ENCODE peak calls at places on chromosomes 2 and 18, in six cellular contexts. L is vagina, Y is heart left ventricle, D is body of pancreas, W is transverse colon, R is breast epithelium. M is an unnamed sample.

GRCh38 chr2:173648816-173649215 is 294.1 kb downstream of the CDCA7 start:
- DNase-seq in L (no peak), Y (no peak), D (no peak), W (no peak), R (no peak), M (no peak)

GRCh38 chr18:24600076-24600654 is 139.7 kb downstream of the HRH4 start:
- DNase-seq in L (no peak), Y (no peak), D (no peak), W (no peak), R (no peak), M (no peak)

GRCh38 chr2:155256803-155257202 is 558.3 kb downstream of the KCNJ3 start:
- DNase-seq in L (no peak), Y (no peak), D (no peak), W (no peak), R (no peak), M (no peak)

GRCh38 chr2:86078801-86079545 is 26.7 kb downstream of the POLR1A start:
- DNase-seq in L (no peak), Y (no peak), D (peak), W (peak), R (no peak), M (no peak)

GRCh38 chr2:230712443-230713330 is at the start of gene CAB39:
- DNase-seq in L (no peak), Y (peak), D (peak), W (peak), R (peak), M (peak)

GRCh38 chr2:239245107-239245506 is 155.7 kb downstream of the HDAC4 start:
- DNase-seq in L (no peak), Y (no peak), D (no peak), W (no peak), R (no peak), M (no peak)

GRCh38 chr18:66046025-66046602 is 295.3 kb downstream of the CDH7 start:
- DNase-seq in L (no peak), Y (no peak), D (peak), W (no peak), R (no peak), M (no peak)

GRCh38 chr2:42028571-42029148 is 19.2 kb upstream of the PKDCC start:
- DNase-seq in L (no peak), Y (no peak), D (no peak), W (no peak), R (no peak), M (no peak)

GRCh38 chr2:5618271-5618670 is 73.9 kb upstream of the SOX11 start:
- DNase-seq in L (no peak), Y (no peak), D (no peak), W (no peak), R (no peak), M (no peak)

GRCh38 chr18:9419956-9420631 is 55.2 kb upstream of the RALBP1 start:
- DNase-seq in L (no peak), Y (no peak), D (no peak), W (no peak), R (no peak), M (no peak)

GRCh38 chr18:14093526-14093925 is 38.7 kb downstream of the ZNF519 start:
- DNase-seq in L (no peak), Y (no peak), D (no peak), W (no peak), R (no peak), M (no peak)

GRCh38 chr2:101249826-101250225 is 2.9 kb upstream of the CNOT11 start:
- DNase-seq in L (no peak), Y (no peak), D (no peak), W (no peak), R (no peak), M (no peak)

GRCh38 chr2:127039387-127040031 is 67.4 kb downstream of the BIN1 start:
- DNase-seq in L (no peak), Y (peak), D (no peak), W (no peak), R (no peak), M (no peak)

GRCh38 chr18:13629841-13630747 is 96.3 kb downstream of the FAM210A start:
- DNase-seq in L (no peak), Y (no peak), D (peak), W (peak), R (no peak), M (no peak)

GRCh38 chr2:113826346-113827285 is 63.3 kb upstream of the ACTR3 start:
- DNase-seq in L (no peak), Y (no peak), D (no peak), W (no peak), R (no peak), M (no peak)

GRCh38 chr2:96167407-96168013 is 22.3 kb upstream of the DUSP2 start:
- DNase-seq in L (no peak), Y (no peak), D (no peak), W (no peak), R (no peak), M (no peak)

GRCh38 chr2:188734688-188735087 is 239.5 kb upstream of the COL3A1 start:
- DNase-seq in L (no peak), Y (no peak), D (no peak), W (no peak), R (no peak), M (no peak)

DNA sequence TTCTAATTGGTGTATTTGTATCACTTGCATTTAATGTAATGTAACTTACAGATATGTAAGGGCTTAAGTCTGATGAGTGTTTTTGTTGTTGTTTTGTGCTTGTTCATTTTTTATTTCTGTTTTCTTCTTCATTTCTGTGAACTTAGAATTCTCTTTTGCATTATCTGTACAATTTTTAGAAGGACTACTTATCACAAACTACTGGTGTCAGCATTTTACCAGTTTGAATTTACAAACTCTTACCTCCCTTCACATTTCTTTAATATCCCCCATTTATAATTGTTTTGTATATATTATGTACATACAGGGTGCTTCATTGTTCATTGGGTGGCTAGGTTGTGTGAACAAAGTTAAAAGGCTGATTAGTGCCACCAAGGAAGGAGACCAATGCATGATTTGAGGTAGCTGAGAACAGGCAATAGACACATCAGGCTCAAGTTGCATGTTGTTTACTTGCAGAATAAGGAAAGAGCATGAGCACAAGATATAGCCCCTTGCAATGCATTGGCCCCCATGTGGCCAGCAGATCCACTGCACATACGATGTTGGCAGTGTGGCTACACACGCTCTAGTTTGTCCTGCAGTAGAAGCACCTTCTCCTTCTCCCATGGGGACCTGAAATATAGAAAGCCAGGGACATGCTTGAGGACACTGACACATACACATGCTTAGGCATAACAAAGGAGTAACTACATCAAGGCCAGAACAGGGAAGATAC is 198.2 kb downstream of the CD8B2 start:
- DNase-seq in L (no peak), Y (no peak), D (no peak), W (no peak), R (no peak), M (no peak)
- TF ChIP-seq CTCF in L (no peak), Y (no peak), D (no peak), W (no peak), R (no peak), M (no peak)

GRCh38 chr18:61893304-61893970 is 630 bp upstream of the RNF152 start:
- DNase-seq in L (no peak), Y (peak), D (peak), W (peak), R (no peak), M (peak)
- TF ChIP-seq POLR2A in L (no peak), Y (no peak), D (no peak), W (no peak), R (no peak), M (no peak)

GRCh38 chr2:204177977-204178522 is 241.5 kb downstream of the ICOS start:
- DNase-seq in L (no peak), Y (peak), D (peak), W (peak), R (no peak), M (peak)
- TF ChIP-seq CTCF in L (peak), Y (peak), D (peak), W (peak), R (no peak), M (peak)

DNA sequence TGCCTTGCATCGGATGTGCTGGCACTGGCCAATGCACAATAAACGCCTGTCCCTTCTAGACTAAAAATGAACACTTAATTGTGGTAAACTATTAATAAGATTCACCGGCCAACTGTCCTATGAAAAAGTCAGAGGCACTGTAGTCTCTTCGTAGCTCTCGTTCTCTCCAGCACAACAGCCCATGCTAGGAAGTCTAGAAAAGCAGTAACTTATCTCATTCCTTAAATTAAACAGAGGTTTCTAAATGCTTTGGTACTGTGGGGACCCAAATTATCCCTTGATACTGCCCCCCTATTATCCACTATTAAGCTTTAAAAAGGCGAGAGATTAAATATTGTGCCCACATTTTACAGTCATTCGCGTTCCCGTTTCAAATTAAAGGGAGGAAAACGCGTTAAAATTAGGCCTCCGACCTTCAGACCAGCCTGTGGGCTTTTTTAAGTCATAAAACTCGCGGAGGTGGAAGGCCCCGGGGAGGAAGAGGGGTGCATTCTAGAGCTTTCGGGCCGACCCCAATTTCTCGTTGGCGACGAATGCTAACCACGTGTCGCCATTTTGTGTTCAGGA is 1.5 kb upstream of the PCBP1 start:
- DNase-seq in L (no peak), Y (no peak), D (no peak), W (no peak), R (no peak), M (no peak)
- TF ChIP-seq POLR2A in L (no peak), Y (no peak), D (no peak), W (no peak), R (no peak), M (no peak)

GRCh38 chr2:227033471-227034148 is 130.4 kb downstream of the COL4A4 start:
- DNase-seq in L (no peak), Y (no peak), D (peak), W (peak), R (no peak), M (peak)
- TF ChIP-seq CTCF in L (no peak), Y (no peak), D (peak), W (peak), R (no peak), M (peak)

M was measured in right lobe of liver.